ENCODE peak calls at places on chromosomes 3 and 15, in five cellular contexts. Z is stomach, P is ovary, R is adrenal gland, Q is right lobe of liver. T is an unnamed sample.

GRCh38 chr15:60316961-60317360 is 80.8 kb downstream of the ANXA2 start:
- DNase-seq in Z (no peak), P (no peak), R (no peak), Q (no peak), T (no peak)

GRCh38 chr3:112007641-112008040 is 8.9 kb downstream of the TAGLN3 start:
- DNase-seq in Z (peak; percentile 49), P (no peak), R (peak; percentile 32), Q (no peak), T (no peak)

GRCh38 chr3:124791142-124791541 is 60.9 kb downstream of the UMPS start:
- DNase-seq in Z (no peak), P (no peak), R (no peak), Q (no peak), T (no peak)

GRCh38 chr3:191882289-191882688 is 421.3 kb downstream of the PYDC2 start:
- DNase-seq in Z (no peak), P (no peak), R (no peak), Q (no peak), T (no peak)

GRCh38 chr3:128584412-128585020 is 66.1 kb downstream of the RPN1 start:
- DNase-seq in Z (peak; percentile 71), P (no peak), R (peak; percentile 80), Q (peak; percentile 82), T (peak; percentile 66)

GRCh38 chr3:179551383-179551782 is 11.3 kb upstream of the ACTL6A start:
- DNase-seq in Z (no peak), P (no peak), R (no peak), Q (no peak), T (no peak)

GRCh38 chr3:50444782-50445181 is 58.7 kb downstream of the CACNA2D2 start:
- DNase-seq in Z (no peak), P (no peak), R (no peak), Q (no peak), T (no peak)

GRCh38 chr15:57387644-57388076 is 11.4 kb downstream of the CGNL1 start:
- DNase-seq in Z (no peak), P (no peak), R (no peak), Q (no peak), T (no peak)

GRCh38 chr3:194872669-194872977 is 186.9 kb downstream of the FAM43A start:
- DNase-seq in Z (no peak), P (no peak), R (no peak), Q (no peak), T (no peak)

GRCh38 chr15:92638709-92639365 is 16.7 kb downstream of the FAM174B start:
- DNase-seq in Z (peak; percentile 68), P (no peak), R (no peak), Q (peak; percentile 42), T (peak; percentile 3)

GRCh38 chr3:183826448-183826847 is 1.1 kb upstream of the MAP6D1 start:
- DNase-seq in Z (no peak), P (no peak), R (peak; percentile 75), Q (peak; percentile 86), T (no peak)

GRCh38 chr3:46905661-46906451 is 28.3 kb downstream of the PTH1R start:
- DNase-seq in Z (no peak), P (no peak), R (no peak), Q (no peak), T (no peak)

DNA sequence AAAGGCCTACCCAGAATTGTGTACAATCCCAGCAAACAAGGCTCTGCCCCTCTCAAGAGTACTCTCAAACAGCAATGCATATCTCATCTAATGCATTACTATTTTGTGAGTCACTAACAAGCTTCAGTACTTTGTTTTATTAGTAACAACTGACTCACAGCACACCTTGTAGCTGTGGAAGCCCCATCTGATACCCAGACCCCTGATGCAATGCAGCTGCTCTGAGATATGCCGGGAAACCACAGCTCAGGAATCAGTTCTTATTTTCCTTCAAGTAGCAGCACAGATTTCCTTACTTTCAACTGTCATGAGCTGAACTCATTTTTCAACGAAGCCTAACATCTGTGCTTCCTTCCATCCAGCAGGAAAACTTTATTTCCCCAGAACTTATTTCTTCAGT is 37.8 kb downstream of the CCNL1 start:
- DNase-seq in Z (no peak), P (no peak), R (no peak), Q (no peak), T (peak; percentile 71)
- H3K4me1 ChIP-seq in Z (peaks cover 15% of the 10 kb centered on the region), P (no peaks in the 10 kb centered on the region), R (peaks cover 1% of the 10 kb centered on the region), Q (peaks cover 64% of the 10 kb centered on the region), T (no peaks in the 10 kb centered on the region)

GRCh38 chr3:81352867-81353266 is 408.6 kb downstream of the GBE1 start:
- DNase-seq in Z (no peak), P (no peak), R (peak; percentile 3), Q (peak; percentile 69), T (no peak)
- TF ChIP-seq CTCF in Z (no peak), P (no peak), R (no peak), Q (peak; percentile 27), T (no peak)

DNA sequence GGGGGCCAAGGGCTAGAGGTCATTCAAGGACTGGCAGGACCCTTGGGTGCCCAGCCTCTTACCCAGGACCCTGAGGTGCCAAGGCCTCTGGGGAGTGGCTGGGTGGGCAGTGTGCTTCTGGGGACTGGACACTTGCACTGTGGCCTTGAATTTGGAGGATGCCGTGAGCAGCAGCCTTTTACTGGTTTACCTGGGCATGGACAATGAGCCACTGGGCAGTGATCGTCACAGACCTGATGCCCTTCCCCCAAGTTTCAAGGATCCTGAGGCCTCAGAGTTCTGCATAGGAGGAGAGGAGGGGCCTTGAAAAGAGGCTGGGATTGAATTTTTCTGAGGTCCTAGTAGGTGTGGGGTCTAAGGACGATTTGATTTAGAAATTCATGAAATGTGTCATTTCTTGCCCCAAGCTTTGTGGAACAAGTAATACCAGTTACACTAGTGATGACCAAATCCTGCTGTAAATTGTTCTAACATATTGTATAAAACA is 146.1 kb upstream of the TPM1 start:
- DNase-seq in Z (no peak), P (no peak), R (no peak), Q (no peak), T (no peak)
- TF ChIP-seq POLR2A in Z (no peak), P (no peak), R (no peak), Q (no peak), T (no peak)

DNA sequence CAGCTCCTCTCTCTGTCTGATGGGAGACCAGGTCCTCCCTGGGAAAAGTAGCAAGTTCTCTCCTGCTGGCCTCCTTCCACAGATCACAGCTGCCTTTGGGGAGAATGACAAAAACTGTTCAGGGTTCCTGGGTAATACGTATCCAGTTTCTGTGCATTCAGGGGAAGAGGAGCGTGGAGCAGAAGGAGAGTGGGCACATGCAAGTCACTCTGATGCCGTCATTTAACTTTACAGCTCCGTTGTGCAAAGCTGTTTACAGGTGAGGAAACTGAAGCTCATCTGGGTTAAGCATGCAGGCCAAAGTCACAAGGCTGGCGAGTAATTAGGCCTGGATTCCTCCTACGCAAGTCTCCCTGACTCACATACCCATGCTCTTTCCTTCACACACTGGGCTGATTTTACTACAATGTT is 7.5 kb upstream of the TM4SF1 start:
- DNase-seq in Z (no peak), P (no peak), R (no peak), Q (no peak), T (peak; percentile 61)
- H3K4me1 ChIP-seq in Z (peaks cover 26% of the 10 kb centered on the region), P (no peaks in the 10 kb centered on the region), R (no peaks in the 10 kb centered on the region), Q (peaks cover 39% of the 10 kb centered on the region), T (peaks cover 11% of the 10 kb centered on the region)

GRCh38 chr3:853489-853888 is 239.3 kb upstream of the CNTN6 start:
- DNase-seq in Z (no peak), P (no peak), R (no peak), Q (no peak), T (no peak)

GRCh38 chr3:852033-852432 is 240.8 kb upstream of the CNTN6 start:
- DNase-seq in Z (no peak), P (no peak), R (no peak), Q (no peak), T (no peak)

DNA sequence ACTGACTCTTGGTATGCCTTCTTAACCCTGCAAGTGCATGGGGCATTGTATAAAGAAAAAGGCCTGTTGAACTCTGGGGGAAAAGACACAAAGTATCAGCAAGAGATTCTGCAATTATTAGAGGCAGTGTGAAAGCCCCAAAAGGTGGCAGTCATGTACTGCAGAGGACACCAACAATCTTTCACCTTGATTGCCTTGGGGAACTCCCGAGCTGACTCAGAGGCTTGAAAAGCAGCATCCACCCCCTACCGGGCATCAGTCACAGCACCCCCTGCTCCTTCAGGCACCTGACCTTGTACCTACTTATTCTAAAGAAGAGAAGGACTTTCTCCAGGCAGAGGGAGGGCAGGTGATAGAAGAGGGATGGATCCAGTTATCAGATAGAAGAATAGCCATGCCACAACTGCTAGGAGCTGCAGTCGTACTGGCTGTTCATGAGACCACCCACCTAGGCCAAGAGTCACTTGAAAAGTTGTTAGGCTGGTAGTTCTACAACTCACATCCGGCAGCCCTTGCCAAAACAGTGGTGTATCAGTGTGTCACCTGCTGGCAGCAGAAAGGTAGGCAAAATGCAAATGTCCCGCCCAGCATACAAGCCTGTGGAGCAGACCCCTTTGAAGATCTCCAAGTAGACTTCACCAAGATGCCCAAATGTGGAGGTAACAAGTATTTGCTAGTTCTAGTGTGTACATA is 241.6 kb upstream of the CNTN6 start:
- DNase-seq in Z (no peak), P (no peak), R (no peak), Q (no peak), T (no peak)
- TF ChIP-seq CTCF in Z (no peak), P (no peak), R (no peak), Q (no peak), T (no peak)